ENCODE peak calls at places on chromosome 17, in four cellular contexts. R is HepG2, X is K562, T is H1. M is an unnamed sample.
A peak's percentile ranks its signal among the peaks of the same experiment; 100 is the strongest.

GRCh38 chr17:53058031-53058430 is 764.7 kb upstream of the KIF2B start:
- DNase-seq in T (no peak), R (no peak), X (no peak), M (no peak)

GRCh38 chr17:61904094-61904710 is 23.6 kb downstream of the INTS2 start:
- DNase-seq in T (no peak), X (no peak), R (no peak), M (no peak)

GRCh38 chr17:40019140-40019991 is 4.1 kb downstream of the CSF3 start:
- DNase-seq in X (no peak), T (peak; percentile 61), R (no peak), M (no peak)

GRCh38 chr17:17669081-17669850 is 12.0 kb upstream of the RAI1 start:
- DNase-seq in R (no peak), T (no peak), X (no peak), M (no peak)

GRCh38 chr17:58279736-58280479 is 827 bp downstream of the MPO start:
- DNase-seq in X (no peak), R (no peak), T (no peak), M (no peak)

GRCh38 chr17:9676084-9676483 is 30.8 kb downstream of the USP43 start:
- DNase-seq in X (no peak), T (no peak), R (peak; percentile 8), M (no peak)

GRCh38 chr17:59651346-59651745 is 31.7 kb downstream of the CLTC start:
- DNase-seq in R (no peak), X (no peak), T (no peak), M (no peak)

GRCh38 chr17:68289473-68289872 is 1.5 kb downstream of the SLC16A6 start:
- DNase-seq in R (no peak), X (no peak), T (no peak), M (no peak)

GRCh38 chr17:34257986-34258326 is 2.9 kb downstream of the CCL2 start:
- DNase-seq in R (no peak), X (no peak), T (no peak), M (no peak)

GRCh38 chr17:32494621-32495346 is 8.0 kb downstream of the CDK5R1 start:
- DNase-seq in R (no peak), X (no peak), T (no peak), M (no peak)

GRCh38 chr17:13016881-13017622 is 775 bp downstream of the ELAC2 start:
- DNase-seq in T (no peak), X (no peak), R (peak; percentile 27), M (no peak)

GRCh38 chr17:48123111-48123510 is 15.5 kb downstream of the SNX11 start:
- DNase-seq in T (no peak), X (no peak), R (no peak), M (no peak)
- TF ChIP-seq FOSL1 in T (no peak), X (no peak), R (no peak), M (no peak)

DNA sequence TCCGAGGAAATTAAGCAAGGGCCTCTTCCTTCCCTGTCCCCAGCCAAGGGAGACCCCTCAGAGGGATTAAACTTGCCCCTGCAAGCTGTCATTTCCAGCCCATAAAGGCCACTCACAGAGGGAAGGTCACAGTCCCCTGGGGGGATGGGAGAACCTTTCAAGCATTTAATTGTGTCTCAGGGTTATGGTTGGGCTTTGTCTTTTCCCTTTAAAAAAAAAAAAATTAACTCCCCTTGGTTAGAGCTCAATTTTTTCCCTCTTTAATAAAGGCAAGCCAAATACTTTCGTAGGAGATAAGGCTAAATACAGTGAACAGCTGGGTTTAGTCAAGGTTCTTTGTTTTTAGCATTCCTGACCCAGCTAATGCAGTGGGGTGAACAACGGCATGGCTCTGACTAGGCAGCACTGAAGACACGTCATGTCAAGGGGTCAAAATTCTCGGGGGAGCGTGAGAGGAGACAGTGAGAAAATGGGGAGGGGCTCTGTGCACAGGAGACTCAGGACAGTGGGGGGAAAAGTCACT is 30.4 kb downstream of the AXIN2 start:
- DNase-seq in X (no peak), R (no peak), T (no peak), M (no peak)
- TF ChIP-seq FOSL1 in X (no peak), R (no peak), T (no peak), M (no peak)

GRCh38 chr17:28717578-28718316 is at the start of gene RAB34:
- DNase-seq in T (peak; percentile 92), R (no peak), X (no peak), M (no peak)
- TF ChIP-seq FOSL1 in T (no peak), R (no peak), X (no peak), M (no peak)

DNA sequence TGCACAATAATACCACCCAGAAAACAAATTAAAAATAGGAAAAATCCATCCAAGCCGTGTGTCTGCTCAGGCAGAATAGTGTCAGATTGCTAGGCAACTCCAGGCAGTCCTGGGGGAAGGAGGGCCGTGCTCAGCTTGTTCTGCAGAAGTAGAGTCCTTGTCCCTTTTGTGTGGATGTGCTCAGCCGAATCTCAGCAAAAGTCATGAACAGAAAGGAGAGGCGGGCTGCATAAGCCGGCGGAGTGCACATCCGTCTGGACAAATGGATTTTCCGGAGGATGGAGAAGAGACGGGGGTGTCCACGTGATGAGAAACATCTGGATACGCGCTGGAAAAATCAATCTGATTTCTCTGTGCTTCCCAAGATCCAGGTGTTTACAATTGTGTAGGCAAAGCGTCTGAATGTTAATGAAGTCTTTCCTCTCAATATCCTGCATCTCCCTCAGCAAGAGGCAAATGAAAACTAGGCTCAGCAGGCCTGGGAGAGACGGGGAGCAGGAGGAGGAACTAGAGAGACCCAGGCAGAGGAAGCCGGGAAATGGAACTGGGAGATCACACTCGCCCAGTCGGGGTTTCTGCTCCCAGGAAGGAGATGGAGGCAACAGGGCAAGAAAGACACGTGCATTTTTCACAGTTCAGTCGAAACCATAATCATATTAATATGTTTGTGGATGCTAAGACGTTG is 7.7 kb upstream of the RBFOX3 start:
- DNase-seq in T (peak; percentile 36), X (no peak), R (no peak), M (no peak)
- TF ChIP-seq FOSL1 in T (no peak), X (no peak), R (no peak), M (no peak)

GRCh38 chr17:75945202-75945601 is 4.4 kb upstream of the FBF1 start:
- DNase-seq in R (no peak), X (no peak), T (no peak), M (no peak)

GRCh38 chr17:75950421-75950820 is 9.6 kb upstream of the FBF1 start:
- DNase-seq in R (no peak), X (no peak), T (no peak), M (no peak)

DNA sequence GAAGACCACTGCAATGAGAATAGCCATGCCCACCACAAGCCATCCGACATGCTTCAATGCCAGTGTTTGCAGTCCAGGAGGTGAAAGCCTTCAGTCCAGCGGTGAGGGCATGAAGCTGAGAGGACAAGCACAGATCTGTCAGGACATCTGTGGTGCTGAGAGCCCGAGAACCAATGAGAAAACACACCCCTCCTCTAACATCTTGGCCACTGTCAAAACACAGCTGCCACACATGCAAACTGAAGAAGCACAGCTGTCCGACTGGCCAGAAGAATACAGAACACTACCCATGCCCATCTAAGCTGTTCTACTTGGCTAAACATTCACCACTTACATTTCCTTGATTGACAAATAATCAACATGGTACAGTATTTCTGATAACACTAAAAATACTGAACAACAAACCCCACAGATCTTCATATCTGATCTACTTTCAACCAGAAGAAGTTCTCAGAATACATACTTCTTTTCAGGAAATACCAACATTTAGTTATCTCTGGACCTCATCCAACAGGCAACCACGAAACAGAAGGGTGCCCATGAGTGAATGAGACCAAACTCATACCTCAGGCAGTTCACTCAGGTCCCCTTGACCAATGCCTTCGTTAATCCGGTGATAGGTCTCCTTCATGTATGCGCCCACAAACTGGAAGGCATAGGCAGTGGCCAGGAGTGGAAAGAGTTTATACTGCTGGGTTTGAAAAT is 10.2 kb upstream of the FBF1 start:
- DNase-seq in R (no peak), X (peak; percentile 30), T (no peak), M (no peak)
- TF ChIP-seq FOSL1 in R (no peak), X (no peak), T (no peak), M (no peak)